ENCODE peak calls at places on chromosome X, in four cellular contexts. One of them, this sample, is unnamed.

GRCh38 chrX:581717-582116 is 48.9 kb upstream of the SHOX start:
- DNase-seq in NCI-H1092: no peak
- DNase-seq in GM19239: no peak
- DNase-seq in dorsolateral prefrontal cortex: no peak
- DNase-seq in this sample: no peak

GRCh38 chrX:73855546-73855945 is 292.5 kb downstream of the CHIC1 start:
- DNase-seq in GM19239: peak
- DNase-seq in dorsolateral prefrontal cortex: peak
- DNase-seq in NCI-H1092: peak
- DNase-seq in this sample: peak

GRCh38 chrX:115367455-115367854 is 77.9 kb downstream of the LUZP4 start:
- DNase-seq in GM19239: no peak
- DNase-seq in dorsolateral prefrontal cortex: no peak
- DNase-seq in NCI-H1092: no peak
- DNase-seq in this sample: no peak

GRCh38 chrX:72002886-72003285 is 92.2 kb downstream of the NHSL2 start:
- DNase-seq in GM19239: no peak
- DNase-seq in dorsolateral prefrontal cortex: no peak
- DNase-seq in NCI-H1092: no peak
- DNase-seq in this sample: no peak

GRCh38 chrX:153560000-153560399 is 38.9 kb downstream of the CCNQ start:
- DNase-seq in NCI-H1092: no peak
- DNase-seq in dorsolateral prefrontal cortex: no peak
- DNase-seq in GM19239: no peak
- DNase-seq in this sample: no peak

GRCh38 chrX:150616863-150617198 is 48.4 kb downstream of the MTM1 start:
- DNase-seq in dorsolateral prefrontal cortex: no peak
- DNase-seq in NCI-H1092: no peak
- DNase-seq in GM19239: no peak
- DNase-seq in this sample: no peak

GRCh38 chrX:39674771-39675553 is 422.8 kb downstream of the BCOR start:
- DNase-seq in dorsolateral prefrontal cortex: no peak
- DNase-seq in GM19239: no peak
- DNase-seq in NCI-H1092: no peak
- DNase-seq in this sample: no peak

GRCh38 chrX:10021461-10022272 is 54.5 kb downstream of the CLDN34 start:
- DNase-seq in GM19239: no peak
- DNase-seq in dorsolateral prefrontal cortex: no peak
- DNase-seq in NCI-H1092: no peak
- DNase-seq in this sample: no peak

GRCh38 chrX:19272452-19272851 is 71.3 kb upstream of the PDHA1 start:
- DNase-seq in dorsolateral prefrontal cortex: no peak
- DNase-seq in GM19239: no peak
- DNase-seq in NCI-H1092: no peak
- DNase-seq in this sample: no peak

GRCh38 chrX:136126892-136127406 is 20.4 kb upstream of the FHL1 start:
- DNase-seq in GM19239: no peak
- DNase-seq in NCI-H1092: no peak
- DNase-seq in dorsolateral prefrontal cortex: no peak
- DNase-seq in this sample: no peak

GRCh38 chrX:119970574-119970973 is 27.0 kb upstream of the NKAP start:
- DNase-seq in NCI-H1092: no peak
- DNase-seq in GM19239: no peak
- DNase-seq in dorsolateral prefrontal cortex: no peak
- DNase-seq in this sample: no peak

GRCh38 chrX:51866156-51866555 is 27.3 kb upstream of the MAGED1 start:
- DNase-seq in NCI-H1092: no peak
- DNase-seq in GM19239: no peak
- DNase-seq in dorsolateral prefrontal cortex: no peak
- DNase-seq in this sample: no peak

GRCh38 chrX:111352424-111352823 is 59.6 kb downstream of the DCX start:
- DNase-seq in NCI-H1092: peak
- DNase-seq in GM19239: no peak
- DNase-seq in dorsolateral prefrontal cortex: no peak
- DNase-seq in this sample: peak

GRCh38 chrX:40402771-40403533 is 177.8 kb upstream of the ATP6AP2 start:
- DNase-seq in dorsolateral prefrontal cortex: peak
- DNase-seq in NCI-H1092: no peak
- DNase-seq in GM19239: no peak
- DNase-seq in this sample: no peak

GRCh38 chrX:31894152-31894551 is 822.3 kb upstream of the FTHL17 start:
- DNase-seq in dorsolateral prefrontal cortex: no peak
- DNase-seq in NCI-H1092: no peak
- DNase-seq in GM19239: no peak
- DNase-seq in this sample: no peak

GRCh38 chrX:152844256-152844655 is 13.4 kb downstream of the NSDHL start:
- DNase-seq in NCI-H1092: no peak
- DNase-seq in dorsolateral prefrontal cortex: no peak
- DNase-seq in GM19239: no peak
- DNase-seq in this sample: no peak

GRCh38 chrX:43269201-43269600 is 386.9 kb upstream of the MAOA start:
- DNase-seq in dorsolateral prefrontal cortex: no peak
- DNase-seq in NCI-H1092: no peak
- DNase-seq in GM19239: no peak
- DNase-seq in this sample: no peak

GRCh38 chrX:7574325-7574724 is 268.6 kb upstream of the VCX start:
- DNase-seq in GM19239: no peak
- DNase-seq in NCI-H1092: no peak
- DNase-seq in dorsolateral prefrontal cortex: no peak
- DNase-seq in this sample: no peak

GRCh38 chrX:123927845-123928244 is 33.7 kb upstream of the STAG2 start:
- DNase-seq in GM19239: no peak
- DNase-seq in dorsolateral prefrontal cortex: no peak
- DNase-seq in NCI-H1092: no peak
- DNase-seq in this sample: no peak

GRCh38 chrX:132958086-132958703 is at the start of gene HS6ST2:
- DNase-seq in GM19239: no peak
- DNase-seq in dorsolateral prefrontal cortex: no peak
- DNase-seq in NCI-H1092: no peak
- DNase-seq in this sample: no peak

GRCh38 chrX:65644621-65645287 is 22.7 kb upstream of the MSN start:
- DNase-seq in GM19239: no peak
- DNase-seq in NCI-H1092: no peak
- DNase-seq in dorsolateral prefrontal cortex: peak
- DNase-seq in this sample: no peak